ENCODE peak calls at places on chromosomes 6 and 20, in seven cellular contexts. One of them, this sample, is unnamed.
A peak's percentile ranks its signal among the peaks of the same experiment; 100 is the strongest.

GRCh38 chr6:27889628-27890315 is 22.4 kb downstream of the OR2B2 start:
- DNase-seq in NCI-H69: no peak
- DNase-seq in lower lobe of right lung: no peak
- DNase-seq in GOT3: no peak
- DNase-seq in body of pancreas: no peak
- DNase-seq in gastrocnemius medialis: no peak
- DNase-seq in type B pancreatic cell: no peak
- DNase-seq in this sample: no peak

GRCh38 chr6:157443066-157443800 is 62.2 kb downstream of the ZDHHC14 start:
- DNase-seq in NCI-H69: no peak
- DNase-seq in lower lobe of right lung: no peak
- DNase-seq in GOT3: no peak
- DNase-seq in body of pancreas: no peak
- DNase-seq in gastrocnemius medialis: no peak
- DNase-seq in type B pancreatic cell: no peak
- DNase-seq in this sample: peak; percentile 90

GRCh38 chr20:47144463-47144862 is 212.0 kb downstream of the ZMYND8 start:
- DNase-seq in NCI-H69: no peak
- DNase-seq in lower lobe of right lung: no peak
- DNase-seq in GOT3: no peak
- DNase-seq in body of pancreas: no peak
- DNase-seq in gastrocnemius medialis: no peak
- DNase-seq in type B pancreatic cell: no peak
- DNase-seq in this sample: no peak

GRCh38 chr6:39302669-39303424 is 11.4 kb downstream of the KCNK17 start:
- DNase-seq in NCI-H69: peak; percentile 66
- DNase-seq in lower lobe of right lung: peak; percentile 90
- DNase-seq in GOT3: peak; percentile 20
- DNase-seq in body of pancreas: peak; percentile 88
- DNase-seq in gastrocnemius medialis: peak; percentile 41
- DNase-seq in type B pancreatic cell: peak; percentile 86
- DNase-seq in this sample: peak; percentile 62

GRCh38 chr20:50575869-50576720 is 65.9 kb downstream of the PTPN1 start:
- DNase-seq in NCI-H69: peak; percentile 12
- DNase-seq in lower lobe of right lung: peak; percentile 83
- DNase-seq in GOT3: no peak
- DNase-seq in body of pancreas: peak; percentile 62
- DNase-seq in gastrocnemius medialis: peak; percentile 81
- DNase-seq in type B pancreatic cell: no peak
- DNase-seq in this sample: peak; percentile 58

GRCh38 chr20:64099880-64100565 is 7.3 kb downstream of the NPBWR2 start:
- DNase-seq in NCI-H69: peak; percentile 66
- DNase-seq in lower lobe of right lung: no peak
- DNase-seq in GOT3: no peak
- DNase-seq in body of pancreas: no peak
- DNase-seq in gastrocnemius medialis: no peak
- DNase-seq in type B pancreatic cell: no peak
- DNase-seq in this sample: no peak

GRCh38 chr6:39791850-39792500 is at the start of gene DAAM2:
- DNase-seq in NCI-H69: peak; percentile 26
- DNase-seq in lower lobe of right lung: peak; percentile 72
- DNase-seq in GOT3: no peak
- DNase-seq in body of pancreas: peak; percentile 67
- DNase-seq in gastrocnemius medialis: peak; percentile 54
- DNase-seq in type B pancreatic cell: peak; percentile 76
- DNase-seq in this sample: no peak

GRCh38 chr20:56805966-56806365 is 176.9 kb downstream of the TFAP2C start:
- DNase-seq in NCI-H69: no peak
- DNase-seq in lower lobe of right lung: no peak
- DNase-seq in GOT3: no peak
- DNase-seq in body of pancreas: no peak
- DNase-seq in gastrocnemius medialis: no peak
- DNase-seq in type B pancreatic cell: no peak
- DNase-seq in this sample: no peak

This sample was measured in HT1080.